ENCODE peak calls at places on chromosomes 1 and 21, in four cellular contexts. B is OCI-LY7; E is activated naive CD4-positive, alpha-beta T cell treated with anti-CD3 and anti-CD28 coated beads, Interleukin-2, amount 10 ng/mL, durations not matched to agents 7 days and 5 days; H is DMS53. G is an unnamed sample.

GRCh38 chr1:15328245-15328784 is 81.3 kb downstream of the FHAD1 start:
- DNase-seq in B (no peak), E (no peak), H (no peak), G (no peak)

GRCh38 chr1:63877816-63878215 is 104.0 kb downstream of the ROR1 start:
- DNase-seq in B (no peak), E (no peak), H (no peak), G (no peak)

GRCh38 chr1:165439287-165439686 is 5.6 kb downstream of the RXRG start:
- DNase-seq in B (no peak), E (no peak), H (no peak), G (no peak)

GRCh38 chr1:55584521-55585401 is 369.6 kb upstream of the USP24 start:
- DNase-seq in B (no peak), E (no peak), H (peak; percentile 56), G (no peak)

GRCh38 chr1:78702426-78702825 is 52.8 kb downstream of the IFI44 start:
- DNase-seq in B (no peak), E (no peak), H (no peak), G (no peak)

GRCh38 chr1:31668303-31668883 is 23.7 kb upstream of the PEF1 start:
- DNase-seq in B (no peak), E (no peak), H (peak; percentile 37), G (no peak)

GRCh38 chr1:39195166-39196111 is 9.1 kb upstream of the MACF1 start:
- DNase-seq in B (no peak), E (no peak), H (no peak), G (peak; percentile 53)

GRCh38 chr1:203338335-203339036 is 12.4 kb downstream of the FMOD start:
- DNase-seq in B (peak; percentile 83), E (peak; percentile 76), H (peak; percentile 86), G (peak; percentile 69)

GRCh38 chr1:56052090-56052489 is 527.3 kb downstream of the PLPP3 start:
- DNase-seq in B (no peak), E (no peak), H (no peak), G (no peak)

GRCh38 chr1:117387060-117387633 is 19.9 kb downstream of the MAN1A2 start:
- DNase-seq in B (no peak), E (no peak), H (no peak), G (no peak)

GRCh38 chr1:112701227-112702066 is 5.5 kb downstream of the RHOC start:
- DNase-seq in B (no peak), E (no peak), H (no peak), G (no peak)

GRCh38 chr1:182476625-182477024 is 26.7 kb downstream of the RGSL1 start:
- DNase-seq in B (no peak), E (no peak), H (no peak), G (no peak)

GRCh38 chr1:71634159-71634558 is 553.3 kb upstream of the ZRANB2 start:
- DNase-seq in B (no peak), E (no peak), H (peak; percentile 78), G (no peak)

GRCh38 chr1:97524211-97524610 is 396.6 kb downstream of the DPYD start:
- DNase-seq in B (no peak), E (no peak), H (no peak), G (no peak)

GRCh38 chr1:8217011-8217711 is 100.8 kb upstream of the SLC45A1 start:
- DNase-seq in B (no peak), E (peak; percentile 26), H (peak; percentile 81), G (peak; percentile 12)

GRCh38 chr1:53362851-53363642 is 35.2 kb upstream of the LRP8 start:
- DNase-seq in B (peak; percentile 17), E (peak; percentile 28), H (peak; percentile 63), G (peak; percentile 4)

GRCh38 chr21:35737899-35738341 is 322.4 kb downstream of the SETD4 start:
- DNase-seq in B (no peak), E (no peak), H (no peak), G (no peak)

GRCh38 chr1:151510957-151511635 is at the start of gene CGN:
- DNase-seq in B (peak; percentile 95), E (peak; percentile 90), H (peak; percentile 98), G (peak; percentile 88)

GRCh38 chr1:14103878-14104430 is 404.0 kb downstream of the PRDM2 start:
- DNase-seq in B (no peak), E (no peak), H (no peak), G (no peak)

GRCh38 chr1:77762072-77762476 is 2.4 kb upstream of the USP33 start:
- DNase-seq in B (no peak), E (no peak), H (peak; percentile 68), G (no peak)

GRCh38 chr1:16065197-16065576 is 8.3 kb downstream of the FAM131C start:
- DNase-seq in B (no peak), E (no peak), H (no peak), G (no peak)

GRCh38 chr1:8429549-8430105 is 111.7 kb downstream of the SLC45A1 start:
- DNase-seq in B (peak; percentile 44), E (no peak), H (no peak), G (no peak)

GRCh38 chr1:90706437-90707362 is 10.4 kb downstream of the BARHL2 start:
- DNase-seq in B (no peak), E (no peak), H (peak; percentile 90), G (no peak)

GRCh38 chr1:210448293-210448892 is 119.7 kb downstream of the HHAT start:
- DNase-seq in B (peak; percentile 10), E (peak; percentile 28), H (peak; percentile 80), G (peak; percentile 29)

GRCh38 chr1:221230605-221231004 is 351.4 kb downstream of the HLX start:
- DNase-seq in B (no peak), E (no peak), H (peak; percentile 44), G (no peak)

GRCh38 chr1:153697873-153698647 is 19.6 kb downstream of the NPR1 start:
- DNase-seq in B (no peak), E (no peak), H (no peak), G (no peak)

GRCh38 chr1:190475394-190476250 is 2.0 kb downstream of the BRINP3 start:
- DNase-seq in B (no peak), E (no peak), H (peak; percentile 52), G (no peak)

GRCh38 chr21:30839304-30839703 is 9.7 kb upstream of the KRTAP7-1 start:
- DNase-seq in B (peak; percentile 7), E (peak; percentile 36), H (peak; percentile 81), G (peak; percentile 37)

GRCh38 chr1:53339736-53340385 is 12.0 kb upstream of the LRP8 start:
- DNase-seq in B (no peak), E (peak; percentile 6), H (no peak), G (no peak)

GRCh38 chr1:111597433-111597832 is 22.2 kb upstream of the RAP1A start:
- DNase-seq in B (no peak), E (no peak), H (no peak), G (no peak)

GRCh38 chr1:59672851-59673574 is 141.7 kb upstream of the HOOK1 start:
- DNase-seq in B (no peak), E (no peak), H (peak; percentile 54), G (no peak)

GRCh38 chr1:15937706-15938168 is 38.2 kb downstream of the ZBTB17 start:
- DNase-seq in B (peak; percentile 39), E (no peak), H (peak; percentile 66), G (no peak)

GRCh38 chr1:65535981-65536380 is 115.5 kb downstream of the LEPR start:
- DNase-seq in B (no peak), E (no peak), H (no peak), G (no peak)

G was measured in activated CD4-positive, alpha-beta T cell treated with anti-CD3 and anti-CD28 coated beads, Interleukin-2, amount 10 ng/mL, durations not matched to agents 7 days and 5 days.